ENCODE peak calls at places on chromosome 12, in nine cellular contexts. D is GM13977, C is heart right ventricle, L is lower lobe of right lung, S is pancreas, E is B cell, Z is brain microvascular endothelial cell, J is mesothelial cell of epicardium, B is foreskin fibroblast. G is an unnamed sample.

GRCh38 chr12:54032627-54033100 is at the start of gene HOXC5:
- DNase-seq in D (peak; percentile 93), C (no peak), L (no peak), S (peak; percentile 72), E (peak; percentile 57), Z (peak; percentile 16), J (peak; percentile 94), B (peak; percentile 85), G (peak; percentile 89)

GRCh38 chr12:90048918-90049317 is 340.3 kb upstream of the ATP2B1 start:
- DNase-seq in D (no peak), C (no peak), L (no peak), S (no peak), E (no peak), Z (no peak), J (no peak), B (no peak), G (no peak)

GRCh38 chr12:130041983-130042812 is 120.1 kb upstream of the FZD10 start:
- DNase-seq in D (peak; percentile 48), C (peak; percentile 37), L (peak; percentile 64), S (peak; percentile 50), E (no peak), Z (peak; percentile 2), J (peak; percentile 87), B (no peak), G (peak; percentile 92)

GRCh38 chr12:39127401-39127800 is 222.0 kb upstream of the CPNE8 start:
- DNase-seq in D (no peak), C (no peak), L (no peak), S (no peak), E (no peak), Z (no peak), J (no peak), B (no peak), G (no peak)

GRCh38 chr12:125092108-125092871 is 27.1 kb downstream of the AACS start:
- DNase-seq in D (no peak), C (no peak), L (no peak), S (no peak), E (no peak), Z (no peak), J (no peak), B (peak; percentile 24), G (no peak)

GRCh38 chr12:52415870-52416750 is 10.0 kb upstream of the KRT82 start:
- DNase-seq in D (no peak), C (no peak), L (no peak), S (peak; percentile 18), E (no peak), Z (peak; percentile 74), J (no peak), B (peak; percentile 83), G (no peak)

GRCh38 chr12:103401421-103401820 is 94.3 kb downstream of the C12orf42 start:
- DNase-seq in D (no peak), C (no peak), L (no peak), S (no peak), E (no peak), Z (no peak), J (no peak), B (no peak), G (no peak)

GRCh38 chr12:94595152-94595551 is 55.2 kb downstream of the TMCC3 start:
- DNase-seq in D (no peak), C (no peak), L (no peak), S (no peak), E (no peak), Z (no peak), J (no peak), B (peak; percentile 29), G (no peak)

DNA sequence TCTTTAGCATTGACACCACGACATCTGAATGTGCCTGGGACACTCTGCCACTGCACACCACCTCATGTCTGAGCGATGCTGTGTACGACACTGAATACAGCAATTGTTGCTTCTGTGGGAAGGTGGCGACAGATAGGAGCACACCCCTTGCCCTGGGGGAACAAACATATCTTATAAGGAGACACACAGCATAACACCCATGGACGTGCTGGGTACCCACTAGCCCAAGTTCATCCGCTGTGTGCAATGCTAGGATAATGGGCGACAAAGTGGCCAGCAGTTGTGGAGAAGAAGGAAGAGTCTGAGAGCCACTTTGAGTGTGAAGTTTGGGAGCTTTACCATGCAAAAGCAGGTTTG is 61.1 kb downstream of the VWF start:
- DNase-seq in D (no peak), C (no peak), L (no peak), S (no peak), E (no peak), Z (no peak), J (no peak), B (no peak), G (no peak)
- TF ChIP-seq CTCF in D (no peak), C (no peak), L (no peak), S (no peak), E (no peak), Z (no peak), J (peak; percentile 3), B (no peak), G (no peak)

GRCh38 chr12:80776706-80777105 is 60.0 kb downstream of the MYF5 start:
- DNase-seq in D (no peak), C (no peak), L (no peak), S (no peak), E (no peak), Z (no peak), J (no peak), B (no peak), G (no peak)

GRCh38 chr12:80777587-80777986 is 60.9 kb downstream of the MYF5 start:
- DNase-seq in D (no peak), C (no peak), L (no peak), S (no peak), E (no peak), Z (no peak), J (no peak), B (peak; percentile 22), G (no peak)

GRCh38 chr12:80781313-80781712 is 64.6 kb downstream of the MYF5 start:
- DNase-seq in D (no peak), C (no peak), L (no peak), S (no peak), E (no peak), Z (no peak), J (no peak), B (no peak), G (no peak)

GRCh38 chr12:80778005-80778541 is 61.4 kb downstream of the MYF5 start:
- DNase-seq in D (peak; percentile 44), C (no peak), L (no peak), S (peak; percentile 59), E (no peak), Z (peak; percentile 93), J (no peak), B (peak; percentile 98), G (no peak)

DNA sequence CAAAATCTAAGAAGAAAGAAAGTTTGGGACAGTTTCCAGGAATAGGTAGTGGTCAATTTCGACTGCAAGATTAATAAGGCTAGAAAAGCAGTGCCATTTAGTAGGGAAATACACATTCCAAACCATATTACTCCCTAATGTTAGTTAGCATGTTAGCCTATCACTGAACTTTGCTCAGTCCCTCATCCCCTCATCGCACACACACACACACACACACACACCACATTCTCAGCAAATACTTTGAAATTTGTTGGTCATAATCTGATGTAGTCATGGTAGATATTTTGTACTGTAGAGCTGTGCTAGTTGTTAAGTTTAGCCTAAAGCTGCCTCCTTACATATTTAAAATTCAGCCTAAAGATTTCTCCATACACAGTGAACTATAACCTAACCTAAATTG is 64.0 kb downstream of the MYF5 start:
- DNase-seq in D (no peak), C (no peak), L (no peak), S (no peak), E (no peak), Z (no peak), J (no peak), B (no peak), G (no peak)
- TF ChIP-seq CTCF in D (no peak), C (no peak), L (no peak), S (no peak), E (no peak), Z (no peak), J (no peak), B (no peak), G (no peak)

GRCh38 chr12:109899783-109900751 is at the start of gene TCHP:
- DNase-seq in D (peak; percentile 90), C (peak; percentile 85), L (peak; percentile 91), S (peak; percentile 88), E (peak; percentile 77), Z (peak; percentile 81), J (peak; percentile 78), B (peak; percentile 96), G (peak; percentile 80)
- TF ChIP-seq CTCF in D (peak; percentile 49), C (peak; percentile 61), L (peak; percentile 38), S (no peak), E (no peak), Z (peak; percentile 58), J (no peak), B (peak; percentile 40), G (peak; percentile 24)

GRCh38 chr12:118164798-118165486 is 29.0 kb downstream of the PEBP1 start:
- DNase-seq in D (peak; percentile 32), C (no peak), L (no peak), S (peak; percentile 29), E (no peak), Z (peak; percentile 38), J (peak; percentile 44), B (peak; percentile 65), G (no peak)
- TF ChIP-seq CTCF in D (peak; percentile 60), C (peak; percentile 60), L (peak; percentile 42), S (no peak), E (peak; percentile 59), Z (peak; percentile 74), J (peak; percentile 50), B (peak; percentile 68), G (peak; percentile 77)

DNA sequence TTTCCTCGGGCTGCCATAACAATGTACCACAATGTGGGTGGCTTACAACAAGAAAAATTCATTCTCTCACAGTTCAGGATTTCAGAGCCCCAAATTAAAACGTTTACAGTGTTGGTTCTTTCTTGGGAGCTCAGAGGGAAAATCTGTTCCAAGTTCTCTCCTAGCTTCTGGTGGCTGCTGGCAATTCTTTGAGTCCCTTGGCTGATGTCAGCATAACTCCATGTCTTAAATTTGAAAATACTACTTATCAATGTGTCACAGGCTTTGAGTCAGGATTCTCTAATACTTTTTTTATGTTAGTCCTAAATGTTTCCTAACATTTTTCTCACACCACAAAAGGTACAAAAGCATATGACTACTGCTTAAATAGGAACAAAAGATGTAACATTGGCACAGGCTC is 198.4 kb upstream of the ATXN7L3B start:
- DNase-seq in D (no peak), C (no peak), L (no peak), S (no peak), E (no peak), Z (no peak), J (no peak), B (peak; percentile 18), G (no peak)
- TF ChIP-seq CTCF in D (no peak), C (no peak), L (no peak), S (no peak), E (no peak), Z (no peak), J (no peak), B (no peak), G (no peak)

GRCh38 chr12:132955094-132955932 is 793 bp downstream of the ZNF605 start:
- DNase-seq in D (peak; percentile 49), C (peak; percentile 30), L (no peak), S (peak; percentile 28), E (peak; percentile 65), Z (peak; percentile 63), J (peak; percentile 50), B (peak; percentile 86), G (no peak)
- TF ChIP-seq CTCF in D (peak; percentile 13), C (no peak), L (no peak), S (no peak), E (no peak), Z (no peak), J (no peak), B (no peak), G (no peak)